ENCODE peak calls at places on chromosomes 3 and 15, in eight cellular contexts. S is left lung, W is fibroblast of mammary gland, D is heart left ventricle, J is AG09309, K is breast epithelium, A is AG04449, Q is IMR-90. N is an unnamed sample.

GRCh38 chr3:99842826-99843589 is 25.3 kb downstream of the CMSS1 start:
- DNase-seq in Q (peak; percentile 73), K (no peak), D (no peak), S (no peak), A (no peak), W (peak; percentile 70), J (peak; percentile 35), N (no peak)

GRCh38 chr3:124364230-124365022 is 365.8 kb upstream of the UMPS start:
- DNase-seq in D (no peak), S (no peak), J (no peak), K (no peak), Q (no peak), W (peak; percentile 8), A (no peak), N (no peak)

GRCh38 chr15:32843211-32843907 is 125.6 kb downstream of the GREM1 start:
- DNase-seq in Q (no peak), A (peak; percentile 67), J (peak; percentile 80), K (no peak), D (no peak), W (peak; percentile 79), S (no peak), N (no peak)

GRCh38 chr15:41284425-41285177 is 47.8 kb downstream of the OIP5 start:
- DNase-seq in D (no peak), W (peak; percentile 29), K (no peak), Q (no peak), A (no peak), S (no peak), J (no peak), N (no peak)

GRCh38 chr15:98799461-98799971 is 151.2 kb downstream of the IGF1R start:
- DNase-seq in Q (peak; percentile 8), D (no peak), K (no peak), S (no peak), A (no peak), J (no peak), W (no peak), N (no peak)

GRCh38 chr3:29064085-29064484 is 216.8 kb upstream of the RBMS3 start:
- DNase-seq in K (no peak), D (no peak), A (peak; percentile 80), W (peak; percentile 31), Q (peak; percentile 80), S (no peak), J (peak; percentile 85), N (no peak)

GRCh38 chr15:85649372-85649771 is 145.4 kb downstream of the KLHL25 start:
- DNase-seq in D (no peak), Q (peak; percentile 90), S (no peak), K (no peak), A (no peak), W (peak; percentile 93), J (no peak), N (no peak)

GRCh38 chr3:52218953-52219650 is 6.3 kb downstream of the TLR9 start:
- DNase-seq in K (peak; percentile 79), J (no peak), S (no peak), D (no peak), A (no peak), W (no peak), Q (no peak), N (no peak)

GRCh38 chr3:47433796-47434195 is 41.9 kb downstream of the SCAP start:
- DNase-seq in K (no peak), S (no peak), W (no peak), A (no peak), Q (no peak), D (no peak), J (no peak), N (no peak)

GRCh38 chr15:54094661-54095060 is 116.4 kb downstream of the UNC13C start:
- DNase-seq in J (no peak), D (no peak), Q (no peak), A (no peak), W (no peak), S (no peak), K (no peak), N (no peak)

GRCh38 chr15:69595009-69595825 is 142.6 kb downstream of the RPLP1 start:
- DNase-seq in D (peak; percentile 91), Q (no peak), W (no peak), S (peak; percentile 76), K (no peak), A (no peak), J (no peak), N (no peak)

GRCh38 chr15:101135532-101136166 is 116.2 kb downstream of the CHSY1 start:
- DNase-seq in S (no peak), Q (no peak), K (no peak), D (no peak), W (no peak), A (no peak), J (no peak), N (peak; percentile 51)

GRCh38 chr3:129506272-129506742 is 22.1 kb upstream of the RHO start:
- DNase-seq in S (no peak), W (no peak), J (no peak), K (peak; percentile 71), Q (no peak), D (no peak), A (no peak), N (no peak)

GRCh38 chr3:48034000-48034516 is 17.8 kb upstream of the MAP4 start:
- DNase-seq in Q (peak; percentile 86), J (no peak), A (no peak), S (no peak), W (peak; percentile 59), D (no peak), K (no peak), N (no peak)

GRCh38 chr3:107942244-107942643 is 148.6 kb downstream of the CD47 start:
- DNase-seq in K (no peak), J (no peak), S (no peak), D (no peak), W (peak; percentile 15), A (no peak), Q (peak; percentile 13), N (no peak)

GRCh38 chr3:192917258-192917507 is 473 bp downstream of the MB21D2 start:
- DNase-seq in J (no peak), W (no peak), K (no peak), A (no peak), S (no peak), Q (no peak), D (no peak), N (no peak)

GRCh38 chr3:192917508-192918274 is at the start of gene MB21D2:
- DNase-seq in Q (peak; percentile 80), S (peak; percentile 76), K (peak; percentile 58), W (peak; percentile 70), D (peak; percentile 83), J (peak; percentile 45), A (no peak), N (no peak)

GRCh38 chr3:192915724-192916123 is 1.9 kb downstream of the MB21D2 start:
- DNase-seq in W (peak; percentile 39), K (no peak), D (no peak), A (no peak), S (no peak), Q (peak; percentile 36), J (no peak), N (no peak)

GRCh38 chr3:192915306-192915705 is 2.4 kb downstream of the MB21D2 start:
- DNase-seq in S (no peak), K (no peak), Q (peak; percentile 68), A (no peak), W (peak; percentile 59), J (peak; percentile 38), D (no peak), N (no peak)

GRCh38 chr3:192916455-192917257 is 1.0 kb downstream of the MB21D2 start:
- DNase-seq in S (peak; percentile 65), J (no peak), Q (peak; percentile 73), K (peak; percentile 65), D (peak; percentile 85), W (peak; percentile 70), A (no peak), N (no peak)
- TF ChIP-seq CTCF in S (no peak), J (peak; percentile 1), Q (no peak), K (no peak), D (no peak), W (no peak), A (no peak), N (no peak)

DNA sequence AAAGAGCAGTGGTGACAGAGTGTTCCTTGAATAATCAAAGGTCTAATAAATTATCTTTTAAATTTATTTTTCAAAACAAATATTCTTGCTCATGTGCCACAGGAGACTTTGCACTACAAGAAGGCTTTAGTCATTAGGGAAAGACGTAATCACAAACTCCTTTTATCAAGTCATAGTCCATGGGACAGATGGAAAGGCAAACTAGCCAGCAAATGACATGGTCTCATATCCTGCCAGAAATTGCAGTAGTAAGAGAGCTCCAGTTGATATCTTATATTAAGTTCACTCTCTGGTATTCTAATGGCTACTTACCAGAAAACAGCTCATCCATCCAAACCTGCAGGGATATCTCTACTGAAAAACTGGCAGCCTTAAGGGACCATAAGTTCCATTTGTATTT is 225.0 kb upstream of the TP63 start:
- DNase-seq in Q (no peak), A (no peak), J (no peak), S (no peak), W (no peak), K (no peak), D (no peak), N (no peak)
- TF ChIP-seq CTCF in Q (no peak), A (no peak), J (no peak), S (no peak), W (no peak), K (no peak), D (no peak), N (no peak)

GRCh38 chr3:192090586-192090985 is 629.6 kb downstream of the PYDC2 start:
- DNase-seq in K (no peak), D (no peak), A (no peak), S (no peak), Q (no peak), W (no peak), J (no peak), N (no peak)
- TF ChIP-seq CTCF in K (no peak), D (no peak), A (no peak), S (no peak), Q (no peak), W (no peak), J (no peak), N (no peak)

DNA sequence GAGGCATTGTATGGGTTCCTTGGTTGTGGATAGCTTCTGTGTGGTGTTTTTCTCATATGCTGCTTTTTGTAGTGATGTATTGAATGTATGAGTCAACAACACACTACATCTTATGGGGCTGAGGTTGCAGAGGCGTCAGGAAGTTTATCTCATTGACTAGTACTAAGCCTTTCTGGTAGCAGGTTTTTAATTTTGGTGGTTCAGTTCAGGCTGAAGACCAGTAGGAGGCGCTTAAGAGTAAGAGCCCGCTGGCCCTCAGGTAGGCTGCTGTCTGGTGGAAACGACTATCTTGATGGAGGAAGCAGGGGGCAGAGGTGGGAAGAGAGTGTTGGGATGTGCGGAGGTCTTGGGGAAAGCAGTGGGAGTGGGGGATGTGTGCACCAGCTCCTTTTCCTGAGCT is 62.4 kb downstream of the RTP4 start:
- DNase-seq in J (no peak), S (no peak), Q (no peak), K (no peak), A (no peak), D (no peak), W (no peak), N (no peak)
- TF ChIP-seq CTCF in J (peak; percentile 25), S (no peak), Q (no peak), K (no peak), A (no peak), D (no peak), W (peak; percentile 23), N (no peak)

GRCh38 chr15:24761704-24762302 is 86.2 kb downstream of the NPAP1 start:
- DNase-seq in Q (peak; percentile 19), D (no peak), J (no peak), A (no peak), S (no peak), W (peak; percentile 10), K (no peak), N (no peak)
- TF ChIP-seq CTCF in Q (peak; percentile 39), D (peak; percentile 21), J (peak; percentile 41), A (peak; percentile 3), S (no peak), W (peak; percentile 31), K (no peak), N (no peak)

N was measured in natural killer cell.